ENCODE peak calls at places on chromosome 6, in eight cellular contexts. One of them, this sample, is unnamed.

GRCh38 chr6:19214231-19214630 is 622.9 kb upstream of the ID4 start:
- DNase-seq in cardiac muscle cell: no peak
- DNase-seq in left ventricle myocardium inferior: no peak
- DNase-seq in naive thymus-derived CD4-positive, alpha-beta T cell: no peak
- DNase-seq in adrenal gland: no peak
- DNase-seq in IMR-90: no peak
- DNase-seq in psoas muscle: no peak
- DNase-seq in epithelial cell of proximal tubule: no peak
- DNase-seq in this sample: no peak

GRCh38 chr6:15247214-15247749 is 1.4 kb downstream of the JARID2 start:
- DNase-seq in cardiac muscle cell: no peak
- DNase-seq in left ventricle myocardium inferior: no peak
- DNase-seq in naive thymus-derived CD4-positive, alpha-beta T cell: no peak
- DNase-seq in adrenal gland: no peak
- DNase-seq in IMR-90: no peak
- DNase-seq in psoas muscle: no peak
- DNase-seq in epithelial cell of proximal tubule: no peak
- DNase-seq in this sample: no peak

GRCh38 chr6:100538086-100538485 is 73.4 kb upstream of the SIM1 start:
- DNase-seq in cardiac muscle cell: peak; percentile 19
- DNase-seq in left ventricle myocardium inferior: no peak
- DNase-seq in naive thymus-derived CD4-positive, alpha-beta T cell: no peak
- DNase-seq in adrenal gland: no peak
- DNase-seq in IMR-90: no peak
- DNase-seq in psoas muscle: no peak
- DNase-seq in epithelial cell of proximal tubule: peak; percentile 64
- DNase-seq in this sample: peak; percentile 11

GRCh38 chr6:22108199-22108598 is 188.6 kb downstream of the PRL start:
- DNase-seq in cardiac muscle cell: peak; percentile 25
- DNase-seq in left ventricle myocardium inferior: peak; percentile 20
- DNase-seq in naive thymus-derived CD4-positive, alpha-beta T cell: no peak
- DNase-seq in adrenal gland: peak; percentile 57
- DNase-seq in IMR-90: no peak
- DNase-seq in psoas muscle: no peak
- DNase-seq in epithelial cell of proximal tubule: no peak
- DNase-seq in this sample: peak; percentile 38

GRCh38 chr6:16511048-16511660 is 250.1 kb downstream of the ATXN1 start:
- DNase-seq in cardiac muscle cell: peak; percentile 66
- DNase-seq in left ventricle myocardium inferior: no peak
- DNase-seq in naive thymus-derived CD4-positive, alpha-beta T cell: no peak
- DNase-seq in adrenal gland: peak; percentile 30
- DNase-seq in IMR-90: peak; percentile 48
- DNase-seq in psoas muscle: no peak
- DNase-seq in epithelial cell of proximal tubule: no peak
- DNase-seq in this sample: peak; percentile 57

GRCh38 chr6:32171234-32171633 is 4.7 kb downstream of the AGPAT1 start:
- DNase-seq in cardiac muscle cell: no peak
- DNase-seq in left ventricle myocardium inferior: no peak
- DNase-seq in naive thymus-derived CD4-positive, alpha-beta T cell: no peak
- DNase-seq in adrenal gland: no peak
- DNase-seq in IMR-90: no peak
- DNase-seq in psoas muscle: no peak
- DNase-seq in epithelial cell of proximal tubule: no peak
- DNase-seq in this sample: no peak

GRCh38 chr6:119526609-119527605 is 177.3 kb upstream of the MAN1A1 start:
- DNase-seq in cardiac muscle cell: no peak
- DNase-seq in left ventricle myocardium inferior: no peak
- DNase-seq in naive thymus-derived CD4-positive, alpha-beta T cell: no peak
- DNase-seq in adrenal gland: no peak
- DNase-seq in IMR-90: no peak
- DNase-seq in psoas muscle: no peak
- DNase-seq in epithelial cell of proximal tubule: no peak
- DNase-seq in this sample: peak; percentile 8

GRCh38 chr6:142903806-142904205 is 41.2 kb downstream of the HIVEP2 start:
- DNase-seq in cardiac muscle cell: no peak
- DNase-seq in left ventricle myocardium inferior: no peak
- DNase-seq in naive thymus-derived CD4-positive, alpha-beta T cell: peak; percentile 62
- DNase-seq in adrenal gland: no peak
- DNase-seq in IMR-90: peak; percentile 66
- DNase-seq in psoas muscle: no peak
- DNase-seq in epithelial cell of proximal tubule: no peak
- DNase-seq in this sample: peak; percentile 44

GRCh38 chr6:137873273-137873762 is 6.3 kb downstream of the TNFAIP3 start:
- DNase-seq in cardiac muscle cell: peak; percentile 98
- DNase-seq in left ventricle myocardium inferior: peak; percentile 62
- DNase-seq in naive thymus-derived CD4-positive, alpha-beta T cell: peak; percentile 79
- DNase-seq in adrenal gland: peak; percentile 78
- DNase-seq in IMR-90: peak; percentile 92
- DNase-seq in psoas muscle: peak; percentile 62
- DNase-seq in epithelial cell of proximal tubule: peak; percentile 97
- DNase-seq in this sample: peak; percentile 86

GRCh38 chr6:30690403-30691207 is at the start of gene NRM:
- DNase-seq in cardiac muscle cell: peak; percentile 91
- DNase-seq in left ventricle myocardium inferior: peak; percentile 89
- DNase-seq in naive thymus-derived CD4-positive, alpha-beta T cell: peak; percentile 47
- DNase-seq in adrenal gland: peak; percentile 93
- DNase-seq in IMR-90: peak; percentile 87
- DNase-seq in psoas muscle: peak; percentile 94
- DNase-seq in epithelial cell of proximal tubule: no peak
- DNase-seq in this sample: peak; percentile 84

GRCh38 chr6:33668914-33669313 is 42.6 kb downstream of the UQCC2 start:
- DNase-seq in cardiac muscle cell: no peak
- DNase-seq in left ventricle myocardium inferior: no peak
- DNase-seq in naive thymus-derived CD4-positive, alpha-beta T cell: peak; percentile 71
- DNase-seq in adrenal gland: no peak
- DNase-seq in IMR-90: no peak
- DNase-seq in psoas muscle: no peak
- DNase-seq in epithelial cell of proximal tubule: no peak
- DNase-seq in this sample: no peak

GRCh38 chr6:13666194-13667105 is 45.2 kb downstream of the RANBP9 start:
- DNase-seq in cardiac muscle cell: no peak
- DNase-seq in left ventricle myocardium inferior: no peak
- DNase-seq in naive thymus-derived CD4-positive, alpha-beta T cell: no peak
- DNase-seq in adrenal gland: no peak
- DNase-seq in IMR-90: no peak
- DNase-seq in psoas muscle: no peak
- DNase-seq in epithelial cell of proximal tubule: no peak
- DNase-seq in this sample: no peak

GRCh38 chr6:66986940-66987339 is 1279.9 kb upstream of the EYS start:
- DNase-seq in cardiac muscle cell: no peak
- DNase-seq in left ventricle myocardium inferior: no peak
- DNase-seq in naive thymus-derived CD4-positive, alpha-beta T cell: no peak
- DNase-seq in adrenal gland: no peak
- DNase-seq in IMR-90: no peak
- DNase-seq in psoas muscle: no peak
- DNase-seq in epithelial cell of proximal tubule: no peak
- DNase-seq in this sample: no peak

DNA sequence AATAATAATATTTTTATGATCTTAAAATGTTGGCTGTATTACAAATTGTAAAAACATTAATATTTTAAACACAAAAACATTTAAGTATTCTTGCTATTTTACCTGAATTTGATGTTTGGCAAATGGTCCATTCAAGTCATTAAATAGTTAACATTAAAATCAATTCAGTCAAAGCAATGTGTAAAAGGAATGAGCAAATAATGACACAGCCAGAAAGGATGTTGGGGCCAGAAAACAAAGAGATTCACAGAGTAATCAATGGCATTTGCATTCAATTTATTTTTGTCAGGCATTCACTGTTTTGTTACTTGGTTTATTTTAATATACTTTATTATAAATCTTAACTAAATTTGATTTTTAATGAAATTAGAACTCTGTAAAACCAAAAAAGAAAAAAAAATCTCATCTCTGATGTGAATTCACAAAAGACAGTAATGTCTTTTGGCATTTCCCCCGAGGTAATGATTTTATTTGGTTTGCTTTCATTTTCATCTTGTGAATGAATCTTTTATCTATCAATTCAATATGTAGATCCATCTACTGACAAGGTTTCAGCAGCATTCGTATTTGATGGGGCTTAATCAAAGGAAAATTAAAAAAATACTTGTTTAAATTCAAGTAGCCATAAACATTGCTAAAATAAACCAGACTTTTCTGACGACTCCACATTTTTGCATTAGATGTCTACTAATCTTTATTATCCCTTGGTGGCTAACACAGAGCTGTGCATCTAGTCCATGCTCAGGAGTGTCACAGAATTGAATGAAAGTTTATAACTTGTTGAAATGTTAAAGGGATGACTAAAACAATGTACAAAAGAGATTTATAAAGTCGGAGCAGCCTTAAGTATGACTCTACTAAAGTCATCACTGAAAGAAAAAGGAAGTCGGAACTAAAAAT is 866.7 kb upstream of the GJE1 start:
- DNase-seq in cardiac muscle cell: peak; percentile 5
- DNase-seq in left ventricle myocardium inferior: no peak
- DNase-seq in naive thymus-derived CD4-positive, alpha-beta T cell: no peak
- DNase-seq in adrenal gland: no peak
- DNase-seq in IMR-90: no peak
- DNase-seq in psoas muscle: no peak
- DNase-seq in epithelial cell of proximal tubule: no peak
- DNase-seq in this sample: peak; percentile 30
- H3K4me3 ChIP-seq in cardiac muscle cell: no peak overlapping the region
- H3K4me3 ChIP-seq in left ventricle myocardium inferior: peak overlapping the region; percentile 26
- H3K4me3 ChIP-seq in naive thymus-derived CD4-positive, alpha-beta T cell: no peak overlapping the region
- H3K4me3 ChIP-seq in adrenal gland: peak overlapping the region; percentile 35
- H3K4me3 ChIP-seq in IMR-90: no peak overlapping the region
- H3K4me3 ChIP-seq in psoas muscle: peak overlapping the region; percentile 50
- H3K4me3 ChIP-seq in epithelial cell of proximal tubule: no peak overlapping the region
- H3K4me3 ChIP-seq in this sample: peak overlapping the region; percentile 13

GRCh38 chr6:168242111-168242510 is 77.5 kb downstream of the DACT2 start:
- DNase-seq in cardiac muscle cell: no peak
- DNase-seq in left ventricle myocardium inferior: no peak
- DNase-seq in naive thymus-derived CD4-positive, alpha-beta T cell: no peak
- DNase-seq in adrenal gland: no peak
- DNase-seq in IMR-90: no peak
- DNase-seq in psoas muscle: no peak
- DNase-seq in epithelial cell of proximal tubule: no peak
- DNase-seq in this sample: no peak

GRCh38 chr6:168239374-168239773 is 80.2 kb downstream of the DACT2 start:
- DNase-seq in cardiac muscle cell: peak; percentile 83
- DNase-seq in left ventricle myocardium inferior: no peak
- DNase-seq in naive thymus-derived CD4-positive, alpha-beta T cell: no peak
- DNase-seq in adrenal gland: peak; percentile 18
- DNase-seq in IMR-90: no peak
- DNase-seq in psoas muscle: no peak
- DNase-seq in epithelial cell of proximal tubule: peak; percentile 29
- DNase-seq in this sample: no peak

GRCh38 chr6:168242655-168243225 is 76.8 kb downstream of the DACT2 start:
- DNase-seq in cardiac muscle cell: no peak
- DNase-seq in left ventricle myocardium inferior: no peak
- DNase-seq in naive thymus-derived CD4-positive, alpha-beta T cell: no peak
- DNase-seq in adrenal gland: no peak
- DNase-seq in IMR-90: no peak
- DNase-seq in psoas muscle: no peak
- DNase-seq in epithelial cell of proximal tubule: no peak
- DNase-seq in this sample: no peak

GRCh38 chr6:168238159-168238887 is 81.3 kb downstream of the DACT2 start:
- DNase-seq in cardiac muscle cell: peak; percentile 80
- DNase-seq in left ventricle myocardium inferior: no peak
- DNase-seq in naive thymus-derived CD4-positive, alpha-beta T cell: no peak
- DNase-seq in adrenal gland: no peak
- DNase-seq in IMR-90: no peak
- DNase-seq in psoas muscle: no peak
- DNase-seq in epithelial cell of proximal tubule: no peak
- DNase-seq in this sample: no peak

DNA sequence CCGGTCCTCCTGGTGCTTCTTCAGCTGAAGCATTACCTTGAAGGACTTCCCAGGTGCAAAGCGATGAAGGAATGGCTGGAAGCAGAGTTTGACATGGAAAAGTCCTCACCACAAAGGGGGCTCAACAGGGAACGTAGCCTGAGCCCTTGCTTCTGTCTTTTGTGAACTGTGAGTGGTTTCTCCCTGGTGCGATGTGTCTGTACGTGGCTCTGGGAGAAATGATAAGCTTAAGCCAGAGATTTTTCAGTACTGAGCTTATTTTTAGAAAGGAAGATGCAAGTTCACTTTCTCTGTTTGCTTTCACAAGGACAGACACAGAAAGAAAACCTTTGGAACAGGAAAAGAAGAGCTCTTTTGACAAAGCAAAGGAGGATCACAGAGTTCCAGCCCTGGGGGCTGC is 79.4 kb downstream of the DACT2 start:
- DNase-seq in cardiac muscle cell: peak; percentile 36
- DNase-seq in left ventricle myocardium inferior: no peak
- DNase-seq in naive thymus-derived CD4-positive, alpha-beta T cell: no peak
- DNase-seq in adrenal gland: no peak
- DNase-seq in IMR-90: no peak
- DNase-seq in psoas muscle: no peak
- DNase-seq in epithelial cell of proximal tubule: no peak
- DNase-seq in this sample: no peak
- H3K4me3 ChIP-seq in cardiac muscle cell: no peak overlapping the region
- H3K4me3 ChIP-seq in left ventricle myocardium inferior: no peak overlapping the region
- H3K4me3 ChIP-seq in naive thymus-derived CD4-positive, alpha-beta T cell: no peak overlapping the region
- H3K4me3 ChIP-seq in adrenal gland: no peak overlapping the region
- H3K4me3 ChIP-seq in IMR-90: no peak overlapping the region
- H3K4me3 ChIP-seq in psoas muscle: no peak overlapping the region
- H3K4me3 ChIP-seq in epithelial cell of proximal tubule: no peak overlapping the region
- H3K4me3 ChIP-seq in this sample: no peak overlapping the region

GRCh38 chr6:154164397-154164796 is 125.4 kb downstream of the OPRM1 start:
- DNase-seq in cardiac muscle cell: peak; percentile 95
- DNase-seq in left ventricle myocardium inferior: no peak
- DNase-seq in naive thymus-derived CD4-positive, alpha-beta T cell: peak; percentile 41
- DNase-seq in adrenal gland: peak; percentile 50
- DNase-seq in IMR-90: peak; percentile 78
- DNase-seq in psoas muscle: no peak
- DNase-seq in epithelial cell of proximal tubule: peak; percentile 89
- DNase-seq in this sample: peak; percentile 87
- H3K4me3 ChIP-seq in cardiac muscle cell: no peak overlapping the region
- H3K4me3 ChIP-seq in left ventricle myocardium inferior: no peak overlapping the region
- H3K4me3 ChIP-seq in naive thymus-derived CD4-positive, alpha-beta T cell: no peak overlapping the region
- H3K4me3 ChIP-seq in adrenal gland: no peak overlapping the region
- H3K4me3 ChIP-seq in IMR-90: no peak overlapping the region
- H3K4me3 ChIP-seq in psoas muscle: no peak overlapping the region
- H3K4me3 ChIP-seq in epithelial cell of proximal tubule: no peak overlapping the region
- H3K4me3 ChIP-seq in this sample: no peak overlapping the region

DNA sequence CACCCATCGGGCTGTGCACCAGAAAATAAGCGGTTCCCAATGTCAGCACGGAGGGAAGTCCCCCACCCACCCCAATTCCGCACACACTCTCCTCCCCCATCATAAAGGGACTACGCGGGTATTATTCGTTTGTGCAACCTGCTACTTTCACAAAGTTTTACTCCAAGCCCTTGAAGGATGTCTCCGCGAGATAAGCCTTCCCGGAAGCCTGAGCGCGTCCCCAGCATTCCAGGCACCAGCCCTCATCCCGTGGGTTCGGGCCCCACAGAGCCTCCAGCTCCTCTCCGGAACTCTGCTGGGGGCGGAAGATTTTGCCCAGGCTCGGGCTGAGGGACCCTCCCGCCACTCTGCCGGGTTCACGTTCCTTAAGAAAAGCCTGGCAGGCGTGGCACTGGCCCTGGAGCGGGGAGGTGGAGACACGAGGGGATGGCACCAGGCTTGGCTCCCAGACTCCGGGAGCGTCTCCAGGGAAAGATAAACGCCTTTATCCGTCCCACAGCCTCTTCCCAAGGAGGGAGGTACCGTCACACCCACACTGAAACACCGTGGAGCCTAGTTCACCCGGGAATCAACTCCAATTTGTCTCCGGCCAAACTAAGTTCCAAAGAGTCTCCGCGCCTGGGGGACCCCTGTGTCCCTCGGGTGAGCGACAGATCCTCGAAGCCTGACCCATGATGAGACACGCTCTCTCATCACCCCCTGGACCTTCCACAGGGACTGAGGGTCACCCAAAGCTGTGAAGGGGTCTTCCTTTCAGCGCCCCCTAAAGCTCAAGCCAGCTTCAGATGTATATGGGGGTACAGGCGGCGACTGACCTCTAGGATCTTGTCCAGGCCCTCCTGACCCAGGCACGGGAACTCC is 934 bp downstream of the KCNK5 start:
- DNase-seq in cardiac muscle cell: no peak
- DNase-seq in left ventricle myocardium inferior: no peak
- DNase-seq in naive thymus-derived CD4-positive, alpha-beta T cell: no peak
- DNase-seq in adrenal gland: no peak
- DNase-seq in IMR-90: no peak
- DNase-seq in psoas muscle: no peak
- DNase-seq in epithelial cell of proximal tubule: no peak
- DNase-seq in this sample: no peak
- H3K4me3 ChIP-seq in cardiac muscle cell: peak overlapping the region; percentile 43
- H3K4me3 ChIP-seq in left ventricle myocardium inferior: peak overlapping the region; percentile 67
- H3K4me3 ChIP-seq in naive thymus-derived CD4-positive, alpha-beta T cell: peak overlapping the region; percentile 54
- H3K4me3 ChIP-seq in adrenal gland: peak overlapping the region; percentile 67
- H3K4me3 ChIP-seq in IMR-90: no peak overlapping the region
- H3K4me3 ChIP-seq in psoas muscle: peak overlapping the region; percentile 65
- H3K4me3 ChIP-seq in epithelial cell of proximal tubule: peak overlapping the region; percentile 93
- H3K4me3 ChIP-seq in this sample: no peak overlapping the region

This sample was measured in astrocyte of the spinal cord.